ENCODE peak calls at places on chromosome 14, in ten cellular contexts. N, W, L, K, P, M, S, Y, V and J are unnamed samples.

GRCh38 chr14:24279301-24280186 is 8.1 kb upstream of the RABGGTA start:
- DNase-seq in N (no peak), W (peak; percentile 38), L (no peak), K (peak; percentile 53), P (peak; percentile 5), M (no peak), S (peak; percentile 35), Y (peak; percentile 68), V (no peak), J (no peak)

GRCh38 chr14:73394317-73394716 is 64.0 kb downstream of the NUMB start:
- DNase-seq in N (no peak), W (no peak), L (no peak), K (no peak), P (no peak), M (no peak), S (no peak), Y (no peak), V (no peak), J (no peak)

GRCh38 chr14:93751946-93752660 is 36.2 kb downstream of the PRIMA1 start:
- DNase-seq in N (no peak), W (no peak), L (no peak), K (no peak), P (no peak), M (no peak), S (no peak), Y (no peak), V (no peak), J (no peak)

GRCh38 chr14:99188721-99189120 is 83.3 kb downstream of the BCL11B start:
- DNase-seq in N (no peak), W (peak; percentile 99), L (no peak), K (no peak), P (no peak), M (no peak), S (no peak), Y (peak; percentile 67), V (no peak), J (no peak)

GRCh38 chr14:69877492-69877891 is 1.7 kb upstream of the SMOC1 start:
- DNase-seq in N (no peak), W (peak; percentile 63), L (peak; percentile 4), K (no peak), P (peak; percentile 66), M (peak; percentile 64), S (peak; percentile 63), Y (no peak), V (peak; percentile 58), J (peak; percentile 33)

GRCh38 chr14:66046035-66046434 is 440.1 kb upstream of the CCDC196 start:
- DNase-seq in N (no peak), W (no peak), L (no peak), K (no peak), P (no peak), M (no peak), S (no peak), Y (no peak), V (no peak), J (no peak)

GRCh38 chr14:70842851-70843462 is 33.6 kb upstream of the MAP3K9 start:
- DNase-seq in N (no peak), W (no peak), L (no peak), K (no peak), P (no peak), M (no peak), S (no peak), Y (no peak), V (no peak), J (peak; percentile 18)

GRCh38 chr14:58752782-58753181 is 115.0 kb downstream of the DACT1 start:
- DNase-seq in N (peak; percentile 18), W (no peak), L (no peak), K (peak; percentile 63), P (peak; percentile 34), M (no peak), S (no peak), Y (no peak), V (no peak), J (peak; percentile 79)

GRCh38 chr14:77302926-77303325 is 17.8 kb downstream of the POMT2 start:
- DNase-seq in N (peak; percentile 90), W (no peak), L (no peak), K (peak; percentile 31), P (peak; percentile 16), M (no peak), S (no peak), Y (peak; percentile 19), V (peak; percentile 40), J (peak; percentile 67)

GRCh38 chr14:23877538-23878180 is 75.9 kb upstream of the DHRS4 start:
- DNase-seq in N (no peak), W (no peak), L (no peak), K (no peak), P (no peak), M (no peak), S (peak; percentile 39), Y (no peak), V (no peak), J (no peak)

GRCh38 chr14:77649326-77649725 is 32.9 kb upstream of the SPTLC2 start:
- DNase-seq in N (no peak), W (no peak), L (no peak), K (no peak), P (no peak), M (no peak), S (no peak), Y (no peak), V (no peak), J (no peak)

GRCh38 chr14:35285168-35285990 is 6.8 kb upstream of the PSMA6 start:
- DNase-seq in N (no peak), W (no peak), L (no peak), K (no peak), P (no peak), M (no peak), S (peak; percentile 66), Y (peak; percentile 19), V (no peak), J (peak; percentile 40)

GRCh38 chr14:59020382-59020781 is 168.1 kb upstream of the DAAM1 start:
- DNase-seq in N (no peak), W (no peak), L (no peak), K (peak; percentile 38), P (no peak), M (peak; percentile 10), S (no peak), Y (no peak), V (peak; percentile 11), J (peak; percentile 35)

GRCh38 chr14:94143239-94143638 is 13.8 kb upstream of the IFI27L2 start:
- DNase-seq in N (peak; percentile 28), W (peak; percentile 54), L (no peak), K (peak; percentile 31), P (no peak), M (no peak), S (no peak), Y (no peak), V (no peak), J (no peak)

GRCh38 chr14:33432407-33433023 is 493.8 kb downstream of the NPAS3 start:
- DNase-seq in N (peak; percentile 42), W (no peak), L (no peak), K (no peak), P (peak; percentile 34), M (no peak), S (no peak), Y (no peak), V (peak; percentile 8), J (peak; percentile 43)

GRCh38 chr14:35687335-35687939 is 121.7 kb downstream of the RALGAPA1 start:
- DNase-seq in N (peak; percentile 75), W (peak; percentile 10), L (peak; percentile 17), K (peak; percentile 27), P (peak; percentile 57), M (peak; percentile 6), S (peak; percentile 22), Y (peak; percentile 11), V (peak; percentile 51), J (peak; percentile 62)

GRCh38 chr14:25411933-25412757 is 362.2 kb upstream of the STXBP6 start:
- DNase-seq in N (no peak), W (peak; percentile 57), L (no peak), K (peak; percentile 2), P (peak; percentile 30), M (no peak), S (no peak), Y (no peak), V (peak; percentile 34), J (no peak)